ENCODE peak calls at places on chromosomes 4 and X, in seven cellular contexts. G, R, J, N, H, D and I are unnamed samples.

GRCh38 chrX:150896632-150897031 is 1.8 kb downstream of the CD99L2 start:
- DNase-seq in G (no peak), R (no peak), J (no peak), N (no peak), H (no peak), D (no peak), I (no peak)

GRCh38 chrX:72115380-72115779 is 16.3 kb downstream of the RTL5 start:
- DNase-seq in G (no peak), R (no peak), J (no peak), N (no peak), H (no peak), D (no peak), I (no peak)

GRCh38 chr4:150012851-150013360 is 65.3 kb upstream of the DCLK2 start:
- DNase-seq in G (no peak), R (no peak), J (no peak), N (no peak), H (no peak), D (no peak), I (no peak)

GRCh38 chr4:168074861-168075260 is 17.5 kb upstream of the ANXA10 start:
- DNase-seq in G (no peak), R (no peak), J (no peak), N (no peak), H (no peak), D (no peak), I (no peak)

GRCh38 chr4:170035231-170035630 is 9.0 kb upstream of the MFAP3L start:
- DNase-seq in G (no peak), R (no peak), J (no peak), N (no peak), H (no peak), D (no peak), I (no peak)

GRCh38 chr4:163688856-163689255 is 194.4 kb downstream of the TMA16 start:
- DNase-seq in G (no peak), R (no peak), J (no peak), N (no peak), H (no peak), D (no peak), I (no peak)

GRCh38 chrX:8364369-8365141 is 100.1 kb upstream of the VCX3B start:
- DNase-seq in G (peak; percentile 2), R (peak; percentile 63), J (no peak), N (no peak), H (peak; percentile 5), D (no peak), I (no peak)

GRCh38 chrX:23333842-23334535 is 660 bp upstream of the PTCHD1 start:
- DNase-seq in G (no peak), R (peak; percentile 49), J (no peak), N (peak; percentile 58), H (no peak), D (no peak), I (peak; percentile 59)

GRCh38 chr4:158112612-158113011 is 60.2 kb downstream of the GASK1B start:
- DNase-seq in G (no peak), R (no peak), J (no peak), N (no peak), H (no peak), D (no peak), I (no peak)

GRCh38 chrX:124406294-124407013 is 60.1 kb downstream of the SH2D1A start:
- DNase-seq in G (peak; percentile 13), R (peak; percentile 53), J (peak; percentile 63), N (no peak), H (peak; percentile 79), D (peak; percentile 42), I (no peak)

GRCh38 chrX:71910526-71911022 is at the start of gene NHSL2:
- DNase-seq in G (no peak), R (peak; percentile 51), J (no peak), N (no peak), H (no peak), D (no peak), I (peak; percentile 56)

GRCh38 chr4:7970031-7970946 is 30.6 kb upstream of the AFAP1 start:
- DNase-seq in G (no peak), R (no peak), J (no peak), N (no peak), H (no peak), D (peak; percentile 53), I (no peak)

GRCh38 chr4:179344861-179345260 is 1902.6 kb upstream of the AGA start:
- DNase-seq in G (no peak), R (no peak), J (no peak), N (no peak), H (no peak), D (no peak), I (no peak)

GRCh38 chr4:96052827-96053226 is 212.9 kb downstream of the PDHA2 start:
- DNase-seq in G (no peak), R (no peak), J (no peak), N (no peak), H (no peak), D (no peak), I (no peak)

GRCh38 chr4:122762966-122763716 is 30.6 kb downstream of the BBS12 start:
- DNase-seq in G (no peak), R (no peak), J (no peak), N (no peak), H (no peak), D (no peak), I (no peak)

GRCh38 chrX:103789004-103789403 is 12.4 kb downstream of the PLP1 start:
- DNase-seq in G (no peak), R (no peak), J (no peak), N (no peak), H (peak; percentile 73), D (no peak), I (no peak)

GRCh38 chr4:161360982-161361381 is 802.8 kb downstream of the FSTL5 start:
- DNase-seq in G (no peak), R (no peak), J (no peak), N (no peak), H (no peak), D (no peak), I (no peak)

GRCh38 chrX:104721854-104722253 is 155.9 kb downstream of the IL1RAPL2 start:
- DNase-seq in G (no peak), R (no peak), J (no peak), N (no peak), H (no peak), D (no peak), I (no peak)

GRCh38 chrX:1354036-1355019 is 17.7 kb downstream of the IL3RA start:
- DNase-seq in G (no peak), R (no peak), J (no peak), N (no peak), H (no peak), D (no peak), I (peak; percentile 35)

GRCh38 chr4:931194-931959 is 739 bp downstream of the GAK start:
- DNase-seq in G (peak; percentile 56), R (peak; percentile 19), J (peak; percentile 40), N (peak; percentile 74), H (peak; percentile 11), D (no peak), I (no peak)

GRCh38 chrX:153944140-153944799 is at the start of gene RENBP:
- DNase-seq in G (no peak), R (peak; percentile 62), J (no peak), N (peak; percentile 86), H (peak; percentile 46), D (no peak), I (no peak)

GRCh38 chrX:103847174-103847870 is 15.3 kb upstream of the RAB9B start:
- DNase-seq in G (no peak), R (no peak), J (no peak), N (no peak), H (no peak), D (no peak), I (no peak)

DNA sequence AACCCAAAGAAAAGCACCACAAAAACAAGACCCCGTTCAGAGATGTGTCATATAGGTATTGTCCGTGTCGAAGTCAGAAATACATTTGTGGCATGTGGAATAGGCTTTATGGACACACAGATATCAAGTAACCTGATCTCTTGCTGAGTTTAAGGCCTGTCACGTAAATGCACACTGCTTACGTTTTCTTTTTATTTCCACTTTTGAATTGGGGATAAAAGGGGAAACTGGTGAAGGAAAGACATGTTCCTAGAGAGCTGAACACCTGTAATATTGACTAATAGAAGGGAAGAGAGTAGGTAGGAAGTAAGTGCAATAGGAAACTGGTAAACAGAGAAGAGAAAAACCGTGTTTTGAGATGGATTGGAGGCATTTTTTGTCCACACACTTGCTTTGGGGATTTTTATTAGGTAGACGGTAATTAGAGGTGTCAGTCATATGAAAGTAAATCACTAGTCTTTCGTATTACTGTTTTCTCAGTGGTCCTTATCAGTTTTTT is 24.9 kb downstream of the TMEM131L start:
- DNase-seq in G (no peak), R (no peak), J (no peak), N (no peak), H (no peak), D (no peak), I (no peak)
- H3K4me1 ChIP-seq in G (peaks cover 73% of the 10 kb centered on the region), R (peaks cover 3% of the 10 kb centered on the region), J (no peaks in the 10 kb centered on the region), N (peaks cover 37% of the 10 kb centered on the region), H (peaks cover 98% of the 10 kb centered on the region), D (peaks cover 93% of the 10 kb centered on the region), I (peaks cover 82% of the 10 kb centered on the region)

GRCh38 chr4:40214661-40215418 is 18.0 kb downstream of the RHOH start:
- DNase-seq in G (no peak), R (no peak), J (no peak), N (no peak), H (no peak), D (no peak), I (no peak)
- H3K4me3 ChIP-seq in G (no peak overlapping the region), R (no peak overlapping the region), J (no peak overlapping the region), N (no peak overlapping the region), H (no peak overlapping the region), D (no peak overlapping the region), I (no peak overlapping the region)

DNA sequence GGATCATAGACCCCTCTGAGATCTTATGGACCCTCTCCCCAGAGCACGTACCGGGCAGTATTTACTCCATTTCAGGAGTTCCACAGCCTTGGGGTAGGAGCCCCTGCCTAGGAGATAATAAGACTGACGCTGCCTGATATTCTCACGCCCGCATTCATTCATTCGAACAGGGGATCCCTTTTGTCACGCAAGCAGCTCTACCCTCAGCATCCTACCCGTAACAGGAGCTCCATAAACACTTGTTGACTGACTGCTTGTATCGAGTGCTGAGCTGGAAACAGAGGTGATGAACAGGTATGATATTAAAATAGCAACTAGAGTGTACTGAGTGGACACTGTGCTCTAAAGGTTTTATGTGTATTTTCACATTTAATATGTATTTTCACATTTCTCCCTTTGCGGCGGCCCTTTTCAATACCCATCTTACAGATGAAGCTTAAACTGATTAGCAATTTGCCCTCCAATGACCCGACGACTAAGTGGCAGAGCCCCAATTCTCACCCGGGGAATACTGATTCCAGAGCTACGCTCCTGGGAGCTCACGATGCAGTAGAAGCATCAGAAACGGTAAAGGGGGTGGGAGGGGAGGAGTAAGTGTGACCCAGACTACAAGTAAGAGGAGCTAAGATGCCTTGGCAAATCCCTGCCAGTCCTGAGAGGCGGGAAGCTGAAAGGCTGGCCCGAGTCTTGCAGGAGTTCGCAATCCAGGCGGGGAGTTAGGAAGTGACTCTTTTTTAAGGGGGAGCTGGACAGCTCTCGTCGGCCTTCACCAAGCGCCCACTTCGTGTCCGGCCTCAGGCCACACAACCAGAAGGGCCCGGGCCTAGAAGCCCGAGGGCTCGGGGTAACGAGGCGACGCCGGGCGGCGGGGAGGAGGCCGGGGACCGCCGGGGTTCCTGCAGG is 747 bp downstream of the RAB28 start:
- DNase-seq in G (peak; percentile 3), R (peak; percentile 81), J (peak; percentile 48), N (no peak), H (peak; percentile 24), D (peak; percentile 22), I (peak; percentile 64)
- H3K27ac ChIP-seq in G (peak overlapping the region; percentile 86), R (peak overlapping the region; percentile 97), J (peak overlapping the region; percentile 95), N (peak overlapping the region; percentile 95), H (peak overlapping the region; percentile 56), D (peak overlapping the region; percentile 99), I (peak overlapping the region; percentile 90)

DNA sequence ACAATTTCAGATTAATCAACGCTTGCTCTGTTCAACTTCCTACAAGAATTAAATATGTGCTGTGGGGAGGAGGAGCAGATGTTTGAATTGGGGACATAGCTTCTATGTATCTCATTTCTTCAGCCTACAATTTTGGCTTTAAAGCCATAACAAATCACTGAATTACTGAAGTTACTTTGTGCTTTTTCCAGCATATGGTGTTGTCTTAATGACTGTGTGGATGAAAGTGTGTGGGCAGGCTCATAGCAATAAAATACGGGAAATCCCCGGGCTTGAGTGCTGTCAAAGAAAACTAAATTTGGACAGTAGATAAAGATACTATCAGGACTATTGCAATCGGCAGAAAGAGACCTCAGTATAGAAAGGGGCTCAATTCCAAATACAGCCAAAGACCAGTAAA is 874 bp downstream of the TLR7 start:
- DNase-seq in G (no peak), R (no peak), J (no peak), N (no peak), H (no peak), D (no peak), I (no peak)
- H3K4me1 ChIP-seq in G (no peaks in the 10 kb centered on the region), R (no peaks in the 10 kb centered on the region), J (no peaks in the 10 kb centered on the region), N (no peaks in the 10 kb centered on the region), H (peaks cover 70% of the 10 kb centered on the region), D (no peaks in the 10 kb centered on the region), I (no peaks in the 10 kb centered on the region)